ENCODE peak calls at places on chromosomes 3 and 15, in seven cellular contexts. One of them, this sample, is unnamed.

GRCh38 chr15:67692573-67692972 is 132.7 kb upstream of the SKOR1 start:
- DNase-seq in neural progenitor cell: no peak
- DNase-seq in mesenchymal stem cell: no peak
- DNase-seq in fibroblast of lung: no peak
- DNase-seq in PC-3: no peak
- DNase-seq in mammary epithelial cell: no peak
- DNase-seq in PC-9: no peak
- DNase-seq in this sample: no peak

GRCh38 chr3:149407898-149408297 is 30.4 kb upstream of the TM4SF1 start:
- DNase-seq in neural progenitor cell: no peak
- DNase-seq in PC-3: no peak
- DNase-seq in mammary epithelial cell: no peak
- DNase-seq in fibroblast of lung: peak; percentile 75
- DNase-seq in mesenchymal stem cell: peak; percentile 37
- DNase-seq in PC-9: no peak
- DNase-seq in this sample: peak; percentile 67

GRCh38 chr15:82803793-82804574 is 1.9 kb downstream of the FSD2 start:
- DNase-seq in neural progenitor cell: no peak
- DNase-seq in mammary epithelial cell: no peak
- DNase-seq in fibroblast of lung: peak; percentile 9
- DNase-seq in mesenchymal stem cell: peak; percentile 41
- DNase-seq in PC-3: no peak
- DNase-seq in PC-9: no peak
- DNase-seq in this sample: no peak

GRCh38 chr3:25849641-25850040 is 59.8 kb downstream of the OXSM start:
- DNase-seq in mesenchymal stem cell: no peak
- DNase-seq in neural progenitor cell: no peak
- DNase-seq in fibroblast of lung: peak; percentile 35
- DNase-seq in PC-3: peak; percentile 37
- DNase-seq in PC-9: no peak
- DNase-seq in mammary epithelial cell: no peak
- DNase-seq in this sample: peak; percentile 22

GRCh38 chr3:172708905-172709775 is 1.7 kb downstream of the NCEH1 start:
- DNase-seq in mesenchymal stem cell: peak; percentile 33
- DNase-seq in neural progenitor cell: no peak
- DNase-seq in fibroblast of lung: no peak
- DNase-seq in PC-3: peak; percentile 30
- DNase-seq in mammary epithelial cell: peak; percentile 14
- DNase-seq in PC-9: no peak
- DNase-seq in this sample: no peak

GRCh38 chr15:59609730-59610712 is 1.6 kb upstream of the GCNT3 start:
- DNase-seq in PC-9: no peak
- DNase-seq in mammary epithelial cell: no peak
- DNase-seq in PC-3: no peak
- DNase-seq in neural progenitor cell: no peak
- DNase-seq in fibroblast of lung: no peak
- DNase-seq in mesenchymal stem cell: no peak
- DNase-seq in this sample: no peak

GRCh38 chr3:47434849-47435248 is 40.9 kb downstream of the SCAP start:
- DNase-seq in PC-9: no peak
- DNase-seq in mesenchymal stem cell: no peak
- DNase-seq in PC-3: no peak
- DNase-seq in fibroblast of lung: no peak
- DNase-seq in mammary epithelial cell: no peak
- DNase-seq in neural progenitor cell: no peak
- DNase-seq in this sample: no peak

GRCh38 chr3:160384639-160385312 is 14.2 kb downstream of the IFT80 start:
- DNase-seq in PC-9: no peak
- DNase-seq in fibroblast of lung: no peak
- DNase-seq in mesenchymal stem cell: no peak
- DNase-seq in neural progenitor cell: peak; percentile 7
- DNase-seq in mammary epithelial cell: no peak
- DNase-seq in PC-3: no peak
- DNase-seq in this sample: no peak

GRCh38 chr3:100076544-100077529 is 37.5 kb downstream of the FILIP1L start:
- DNase-seq in mesenchymal stem cell: peak; percentile 71
- DNase-seq in PC-9: no peak
- DNase-seq in fibroblast of lung: no peak
- DNase-seq in PC-3: peak; percentile 6
- DNase-seq in mammary epithelial cell: no peak
- DNase-seq in neural progenitor cell: no peak
- DNase-seq in this sample: no peak

GRCh38 chr3:181709537-181710279 is 2.0 kb upstream of the SOX2 start:
- DNase-seq in mesenchymal stem cell: peak; percentile 57
- DNase-seq in PC-9: peak; percentile 48
- DNase-seq in PC-3: peak; percentile 80
- DNase-seq in fibroblast of lung: peak; percentile 61
- DNase-seq in mammary epithelial cell: peak; percentile 40
- DNase-seq in neural progenitor cell: peak; percentile 91
- DNase-seq in this sample: peak; percentile 46

GRCh38 chr15:40481671-40482070 is 10.9 kb downstream of the CHST14 start:
- DNase-seq in mammary epithelial cell: no peak
- DNase-seq in fibroblast of lung: peak; percentile 1
- DNase-seq in mesenchymal stem cell: no peak
- DNase-seq in PC-9: no peak
- DNase-seq in PC-3: no peak
- DNase-seq in neural progenitor cell: no peak
- DNase-seq in this sample: no peak

GRCh38 chr3:28247286-28247685 is 5.9 kb downstream of the CMC1 start:
- DNase-seq in mesenchymal stem cell: no peak
- DNase-seq in mammary epithelial cell: no peak
- DNase-seq in fibroblast of lung: no peak
- DNase-seq in PC-3: no peak
- DNase-seq in PC-9: no peak
- DNase-seq in neural progenitor cell: no peak
- DNase-seq in this sample: no peak

GRCh38 chr15:87287156-87287555 is 969.4 kb downstream of the NTRK3 start:
- DNase-seq in mammary epithelial cell: peak; percentile 95
- DNase-seq in neural progenitor cell: no peak
- DNase-seq in PC-9: peak; percentile 68
- DNase-seq in fibroblast of lung: peak; percentile 73
- DNase-seq in PC-3: peak; percentile 66
- DNase-seq in mesenchymal stem cell: peak; percentile 87
- DNase-seq in this sample: peak; percentile 67

GRCh38 chr3:69013256-69014021 is at the start of gene EOGT:
- DNase-seq in PC-9: peak; percentile 51
- DNase-seq in mesenchymal stem cell: peak; percentile 88
- DNase-seq in PC-3: peak; percentile 70
- DNase-seq in neural progenitor cell: peak; percentile 83
- DNase-seq in mammary epithelial cell: peak; percentile 85
- DNase-seq in fibroblast of lung: peak; percentile 87
- DNase-seq in this sample: peak; percentile 77

GRCh38 chr15:29113336-29114276 is 156.0 kb downstream of the NSMCE3 start:
- DNase-seq in mammary epithelial cell: no peak
- DNase-seq in mesenchymal stem cell: no peak
- DNase-seq in PC-3: peak; percentile 9
- DNase-seq in PC-9: no peak
- DNase-seq in fibroblast of lung: no peak
- DNase-seq in neural progenitor cell: no peak
- DNase-seq in this sample: no peak

GRCh38 chr15:29117778-29118177 is 151.8 kb downstream of the NSMCE3 start:
- DNase-seq in fibroblast of lung: no peak
- DNase-seq in neural progenitor cell: no peak
- DNase-seq in PC-3: no peak
- DNase-seq in mesenchymal stem cell: no peak
- DNase-seq in mammary epithelial cell: no peak
- DNase-seq in PC-9: no peak
- DNase-seq in this sample: no peak

GRCh38 chr15:29115093-29115991 is 154.3 kb downstream of the NSMCE3 start:
- DNase-seq in PC-3: no peak
- DNase-seq in neural progenitor cell: peak; percentile 76
- DNase-seq in mesenchymal stem cell: peak; percentile 26
- DNase-seq in PC-9: no peak
- DNase-seq in fibroblast of lung: no peak
- DNase-seq in mammary epithelial cell: no peak
- DNase-seq in this sample: no peak

GRCh38 chr15:29114277-29115092 is 155.1 kb downstream of the NSMCE3 start:
- DNase-seq in neural progenitor cell: peak; percentile 33
- DNase-seq in PC-3: no peak
- DNase-seq in PC-9: no peak
- DNase-seq in mammary epithelial cell: no peak
- DNase-seq in mesenchymal stem cell: no peak
- DNase-seq in fibroblast of lung: no peak
- DNase-seq in this sample: no peak

DNA sequence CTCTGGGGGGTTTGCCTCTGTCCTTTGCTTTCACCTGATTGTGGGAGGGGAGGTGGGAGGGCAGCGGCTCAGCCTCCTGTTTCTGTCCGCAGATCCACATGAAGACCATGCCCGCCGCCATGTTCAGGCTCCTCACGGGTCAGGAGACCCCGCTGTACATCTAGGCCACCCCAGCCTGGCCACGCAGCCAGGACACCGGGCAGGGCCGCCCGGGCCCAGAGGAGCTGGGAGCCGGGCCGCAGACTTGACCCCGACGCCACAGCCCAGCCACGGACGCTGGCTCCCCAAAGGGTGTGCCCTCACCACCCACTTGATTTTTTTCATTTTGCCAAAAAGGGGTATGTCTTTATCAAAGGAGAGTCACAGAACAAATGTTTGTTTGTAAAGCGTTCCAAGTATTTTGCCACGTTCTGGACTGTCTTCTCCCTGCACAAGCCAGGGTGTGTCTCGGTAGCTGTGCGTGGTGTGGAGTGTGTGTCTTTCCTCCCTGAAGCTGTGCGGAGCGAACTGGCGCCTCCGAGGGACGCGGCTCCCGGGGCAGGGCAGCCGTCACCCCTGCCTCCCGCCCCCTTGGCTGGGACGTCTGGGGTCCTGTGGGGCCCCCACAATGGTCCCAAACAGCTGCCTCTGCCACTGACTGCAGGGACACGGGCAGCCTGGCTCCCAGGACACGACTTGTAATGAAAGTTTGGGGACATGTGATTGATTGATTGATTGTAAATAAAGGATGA is 152.5 kb downstream of the NSMCE3 start:
- DNase-seq in PC-9: no peak
- DNase-seq in neural progenitor cell: no peak
- DNase-seq in mammary epithelial cell: no peak
- DNase-seq in PC-3: no peak
- DNase-seq in fibroblast of lung: no peak
- DNase-seq in mesenchymal stem cell: no peak
- DNase-seq in this sample: no peak
- H3K4me3 ChIP-seq in PC-9: no peak overlapping the region
- H3K4me3 ChIP-seq in neural progenitor cell: no peak overlapping the region
- H3K4me3 ChIP-seq in mammary epithelial cell: no peak overlapping the region
- H3K4me3 ChIP-seq in PC-3: no peak overlapping the region
- H3K4me3 ChIP-seq in fibroblast of lung: no peak overlapping the region
- H3K4me3 ChIP-seq in mesenchymal stem cell: no peak overlapping the region
- H3K4me3 ChIP-seq in this sample: no peak overlapping the region

GRCh38 chr3:46209751-46210470 is 1.8 kb upstream of the CCR1 start:
- DNase-seq in mammary epithelial cell: no peak
- DNase-seq in PC-9: no peak
- DNase-seq in PC-3: no peak
- DNase-seq in neural progenitor cell: no peak
- DNase-seq in fibroblast of lung: peak; percentile 11
- DNase-seq in mesenchymal stem cell: no peak
- DNase-seq in this sample: no peak
- H3K4me2 ChIP-seq in mammary epithelial cell: no peak overlapping the region
- H3K4me2 ChIP-seq in PC-9: no peak overlapping the region
- H3K4me2 ChIP-seq in PC-3: no peak overlapping the region
- H3K4me2 ChIP-seq in neural progenitor cell: no peak overlapping the region
- H3K4me2 ChIP-seq in fibroblast of lung: no peak overlapping the region
- H3K4me2 ChIP-seq in mesenchymal stem cell: no peak overlapping the region
- H3K4me2 ChIP-seq in this sample: no peak overlapping the region

GRCh38 chr3:185927501-185928200 is 10.2 kb downstream of the TRA2B start:
- DNase-seq in mammary epithelial cell: no peak
- DNase-seq in fibroblast of lung: no peak
- DNase-seq in PC-3: no peak
- DNase-seq in PC-9: peak; percentile 64
- DNase-seq in neural progenitor cell: no peak
- DNase-seq in mesenchymal stem cell: peak; percentile 38
- DNase-seq in this sample: no peak
- H3K4me1 ChIP-seq in mammary epithelial cell: peaks cover 55% of the 10 kb centered on the region
- H3K4me1 ChIP-seq in fibroblast of lung: peaks cover 17% of the 10 kb centered on the region
- H3K4me1 ChIP-seq in PC-3: peaks cover 55% of the 10 kb centered on the region
- H3K4me1 ChIP-seq in PC-9: peaks cover 56% of the 10 kb centered on the region
- H3K4me1 ChIP-seq in neural progenitor cell: peaks cover 77% of the 10 kb centered on the region
- H3K4me1 ChIP-seq in mesenchymal stem cell: peaks cover 5% of the 10 kb centered on the region
- H3K4me1 ChIP-seq in this sample: peaks cover 59% of the 10 kb centered on the region

GRCh38 chr3:131048030-131048429 is 21.4 kb downstream of the NEK11 start:
- DNase-seq in mammary epithelial cell: no peak
- DNase-seq in PC-9: no peak
- DNase-seq in PC-3: no peak
- DNase-seq in mesenchymal stem cell: no peak
- DNase-seq in fibroblast of lung: no peak
- DNase-seq in neural progenitor cell: no peak
- DNase-seq in this sample: no peak
- H3K4me3 ChIP-seq in mammary epithelial cell: no peak overlapping the region
- H3K4me3 ChIP-seq in PC-9: no peak overlapping the region
- H3K4me3 ChIP-seq in PC-3: no peak overlapping the region
- H3K4me3 ChIP-seq in mesenchymal stem cell: no peak overlapping the region
- H3K4me3 ChIP-seq in fibroblast of lung: no peak overlapping the region
- H3K4me3 ChIP-seq in neural progenitor cell: no peak overlapping the region
- H3K4me3 ChIP-seq in this sample: no peak overlapping the region

GRCh38 chr3:113825090-113825489 is 13.5 kb upstream of the GRAMD1C start:
- DNase-seq in PC-3: peak; percentile 44
- DNase-seq in mesenchymal stem cell: no peak
- DNase-seq in fibroblast of lung: peak; percentile 5
- DNase-seq in mammary epithelial cell: no peak
- DNase-seq in neural progenitor cell: no peak
- DNase-seq in PC-9: peak; percentile 43
- DNase-seq in this sample: no peak
- H3K4me2 ChIP-seq in PC-3: no peak overlapping the region
- H3K4me2 ChIP-seq in mesenchymal stem cell: no peak overlapping the region
- H3K4me2 ChIP-seq in fibroblast of lung: no peak overlapping the region
- H3K4me2 ChIP-seq in mammary epithelial cell: no peak overlapping the region
- H3K4me2 ChIP-seq in neural progenitor cell: no peak overlapping the region
- H3K4me2 ChIP-seq in PC-9: no peak overlapping the region
- H3K4me2 ChIP-seq in this sample: no peak overlapping the region

DNA sequence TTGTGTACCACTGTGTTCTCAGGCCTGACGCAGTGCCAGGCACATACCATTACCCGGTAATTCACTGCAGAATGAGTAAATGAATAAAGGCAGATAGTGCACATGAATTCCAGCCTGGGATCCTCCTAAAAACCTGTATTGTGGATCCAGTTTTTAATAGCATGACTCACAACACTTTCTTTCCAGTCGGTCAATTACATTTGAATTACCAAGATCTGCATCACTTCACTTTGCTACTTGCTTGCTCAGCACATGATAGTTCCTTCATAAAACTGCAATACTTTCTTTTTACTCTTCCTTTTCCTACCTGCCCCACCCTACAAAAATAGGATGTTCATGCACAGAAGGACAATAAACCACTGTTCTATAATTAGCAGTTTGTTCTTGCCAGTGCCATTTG is 553.8 kb downstream of the MAGI1 start:
- DNase-seq in PC-9: no peak
- DNase-seq in mesenchymal stem cell: no peak
- DNase-seq in PC-3: peak; percentile 70
- DNase-seq in fibroblast of lung: peak; percentile 19
- DNase-seq in neural progenitor cell: no peak
- DNase-seq in mammary epithelial cell: peak; percentile 54
- DNase-seq in this sample: no peak
- H3K4me1 ChIP-seq in PC-9: peaks cover 7% of the 10 kb centered on the region
- H3K4me1 ChIP-seq in mesenchymal stem cell: peaks cover 3% of the 10 kb centered on the region
- H3K4me1 ChIP-seq in PC-3: peaks cover 27% of the 10 kb centered on the region
- H3K4me1 ChIP-seq in fibroblast of lung: no peaks in the 10 kb centered on the region
- H3K4me1 ChIP-seq in neural progenitor cell: peaks cover 35% of the 10 kb centered on the region
- H3K4me1 ChIP-seq in mammary epithelial cell: peaks cover 26% of the 10 kb centered on the region
- H3K4me1 ChIP-seq in this sample: no peaks in the 10 kb centered on the region